ENCODE peak calls at places on chromosomes 3 and 15, in four cellular contexts. J, Y, A and T are unnamed samples.

GRCh38 chr15:97959738-97960363 is 652 bp upstream of the ARRDC4 start:
- DNase-seq in Y (no peak), A (no peak), J (no peak), T (no peak)

GRCh38 chr3:172007065-172007370 is 32.4 kb upstream of the FNDC3B start:
- DNase-seq in A (no peak), J (no peak), Y (no peak), T (no peak)

GRCh38 chr3:147369671-147370123 is 36.6 kb downstream of the ZIC4 start:
- DNase-seq in A (no peak), J (no peak), Y (no peak), T (no peak)

GRCh38 chr15:82934100-82934880 is 18.2 kb downstream of the HOMER2 start:
- DNase-seq in Y (no peak), J (no peak), A (no peak), T (no peak)

GRCh38 chr3:146732325-146732724 is 127.2 kb upstream of the PLSCR5 start:
- DNase-seq in Y (no peak), A (no peak), J (no peak), T (no peak)

GRCh38 chr15:79209116-79209515 is 73.4 kb upstream of the ANKRD34C start:
- DNase-seq in A (no peak), Y (no peak), J (no peak), T (no peak)

GRCh38 chr3:89472101-89472500 is 364.7 kb downstream of the EPHA3 start:
- DNase-seq in J (no peak), Y (no peak), A (no peak), T (no peak)

GRCh38 chr3:53069422-53070068 is 23.7 kb upstream of the SFMBT1 start:
- DNase-seq in Y (no peak), A (no peak), J (no peak), T (no peak)

GRCh38 chr3:127629462-127630403 is 748 bp downstream of the PODXL2 start:
- DNase-seq in A (no peak), J (peak; percentile 52), Y (peak; percentile 31), T (no peak)

GRCh38 chr3:125188955-125189354 is 23.6 kb downstream of the SLC12A8 start:
- DNase-seq in A (no peak), J (no peak), Y (no peak), T (no peak)

GRCh38 chr15:23497710-23498111 is 50.7 kb upstream of the GOLGA6L2 start:
- DNase-seq in A (peak; percentile 30), Y (no peak), J (no peak), T (no peak)

GRCh38 chr3:195388380-195388779 is 54.4 kb downstream of the ACAP2 start:
- DNase-seq in J (no peak), Y (no peak), A (no peak), T (no peak)

GRCh38 chr15:60795889-60796288 is 316.9 kb upstream of the ICE2 start:
- DNase-seq in J (no peak), Y (peak; percentile 66), A (no peak), T (no peak)

GRCh38 chr3:140113983-140114923 is 179.3 kb downstream of the CLSTN2 start:
- DNase-seq in Y (no peak), J (no peak), A (no peak), T (no peak)

GRCh38 chr3:64399205-64399800 is 174.0 kb upstream of the PRICKLE2 start:
- DNase-seq in Y (no peak), J (peak; percentile 61), A (peak; percentile 48), T (no peak)

GRCh38 chr3:49358217-49358883 is at the start of gene GPX1:
- DNase-seq in Y (peak; percentile 89), J (peak; percentile 95), A (peak; percentile 89), T (no peak)

GRCh38 chr3:16398542-16399126 is 114.9 kb downstream of the RFTN1 start:
- DNase-seq in Y (no peak), J (no peak), A (no peak), T (no peak)

GRCh38 chr15:70260580-70260979 is 162.9 kb upstream of the TLE3 start:
- DNase-seq in J (no peak), Y (no peak), A (no peak), T (no peak)

GRCh38 chr3:115381573-115381912 is 234.5 kb upstream of the ZBTB20 start:
- DNase-seq in A (no peak), J (peak; percentile 76), Y (no peak), T (no peak)